ENCODE peak calls at places on chromosomes 5 and 9, in six cellular contexts. X is HepG2, D is GM12878, N is GM12891, P is K562, U is H1. E is an unnamed sample.

GRCh38 chr5:173050791-173051190 is 5.4 kb upstream of the CREBRF start:
- DNase-seq in X (no peak), D (no peak), N (no peak), P (no peak), U (no peak), E (no peak)

GRCh38 chr9:129111762-129112151 is 542 bp downstream of the PTPA start:
- DNase-seq in X (peak; percentile 25), D (no peak), N (peak; percentile 54), P (peak; percentile 63), U (no peak), E (no peak)

GRCh38 chr9:116653580-116654355 is 33.3 kb upstream of the TRIM32 start:
- DNase-seq in X (peak; percentile 25), D (no peak), N (no peak), P (no peak), U (no peak), E (no peak)

GRCh38 chr9:110582156-110582555 is 2.6 kb upstream of the SVEP1 start:
- DNase-seq in X (no peak), D (no peak), N (no peak), P (no peak), U (no peak), E (no peak)

GRCh38 chr5:143016777-143017374 is 246.7 kb downstream of the ARHGAP26 start:
- DNase-seq in X (no peak), D (no peak), N (no peak), P (peak; percentile 21), U (no peak), E (no peak)

GRCh38 chr5:38636626-38637025 is 80.2 kb upstream of the LIFR start:
- DNase-seq in X (no peak), D (no peak), N (no peak), P (no peak), U (no peak), E (no peak)

GRCh38 chr5:80343067-80343466 is 23.3 kb downstream of the SPZ1 start:
- DNase-seq in X (no peak), D (no peak), N (no peak), P (no peak), U (no peak), E (no peak)

GRCh38 chr9:36101916-36102741 is 34.4 kb upstream of the GLIPR2 start:
- DNase-seq in X (peak; percentile 57), D (no peak), N (no peak), P (no peak), U (no peak), E (no peak)

GRCh38 chr9:111566234-111566633 is 33.2 kb downstream of the PTGR1 start:
- DNase-seq in X (no peak), D (no peak), N (no peak), P (no peak), U (no peak), E (no peak)

GRCh38 chr9:121369595-121370265 is at the start of gene STOM:
- DNase-seq in X (peak; percentile 27), D (no peak), N (no peak), P (no peak), U (no peak), E (no peak)

GRCh38 chr9:87850405-87850804 is 32.3 kb upstream of the SPATA31E1 start:
- DNase-seq in X (no peak), D (no peak), N (no peak), P (no peak), U (no peak), E (no peak)

GRCh38 chr9:131715906-131716305 is 24.0 kb downstream of the RAPGEF1 start:
- DNase-seq in X (no peak), D (no peak), N (no peak), P (no peak), U (no peak), E (no peak)

GRCh38 chr9:131713016-131713415 is 26.9 kb downstream of the RAPGEF1 start:
- DNase-seq in X (no peak), D (no peak), N (no peak), P (no peak), U (no peak), E (no peak)

GRCh38 chr9:131714821-131715220 is 25.1 kb downstream of the RAPGEF1 start:
- DNase-seq in X (no peak), D (no peak), N (no peak), P (no peak), U (no peak), E (no peak)

GRCh38 chr9:131712151-131712716 is 27.6 kb downstream of the RAPGEF1 start:
- DNase-seq in X (no peak), D (no peak), N (no peak), P (no peak), U (no peak), E (no peak)

GRCh38 chr9:131714161-131714646 is 25.7 kb downstream of the RAPGEF1 start:
- DNase-seq in X (no peak), D (no peak), N (no peak), P (no peak), U (no peak), E (no peak)
- TF ChIP-seq POLR2A in X (no peak), D (no peak), N (no peak), P (no peak), U (no peak), E (no peak)

GRCh38 chr5:141876628-141877477 is 1.4 kb downstream of the PCDH1 start:
- DNase-seq in X (no peak), D (no peak), N (no peak), P (no peak), U (peak; percentile 74), E (peak; percentile 13)
- TF ChIP-seq TAF1 in X (no peak), D (no peak), N (no peak), P (no peak), U (no peak), E (no peak)

GRCh38 chr5:163504091-163504931 is 1.1 kb upstream of the MAT2B start:
- DNase-seq in X (peak; percentile 27), D (no peak), N (no peak), P (peak; percentile 39), U (no peak), E (no peak)
- TF ChIP-seq POLR2A in X (no peak), D (peak; percentile 57), N (no peak), P (no peak), U (peak; percentile 82), E (peak; percentile 28)

GRCh38 chr5:77885501-77885900 is 109.4 kb upstream of the TBCA start:
- DNase-seq in X (no peak), D (no peak), N (no peak), P (no peak), U (no peak), E (no peak)

GRCh38 chr5:77877516-77878070 is 101.5 kb upstream of the TBCA start:
- DNase-seq in X (no peak), D (no peak), N (no peak), P (no peak), U (no peak), E (no peak)

GRCh38 chr5:77876862-77877502 is 100.8 kb upstream of the TBCA start:
- DNase-seq in X (no peak), D (no peak), N (no peak), P (no peak), U (no peak), E (no peak)

GRCh38 chr5:77882670-77883257 is 106.6 kb upstream of the TBCA start:
- DNase-seq in X (no peak), D (no peak), N (no peak), P (no peak), U (no peak), E (no peak)

GRCh38 chr5:77881528-77881927 is 105.4 kb upstream of the TBCA start:
- DNase-seq in X (no peak), D (no peak), N (no peak), P (peak; percentile 14), U (no peak), E (no peak)
- TF ChIP-seq TAF1 in X (no peak), D (no peak), N (no peak), P (no peak), U (no peak), E (no peak)

GRCh38 chr9:127741831-127742434 is 6.8 kb upstream of the TOR2A start:
- DNase-seq in X (peak; percentile 37), D (no peak), N (no peak), P (peak; percentile 92), U (peak; percentile 96), E (no peak)

GRCh38 chr9:127742435-127743088 is 7.5 kb upstream of the TOR2A start:
- DNase-seq in X (no peak), D (no peak), N (no peak), P (peak; percentile 95), U (peak; percentile 96), E (no peak)

GRCh38 chr9:127735530-127736176 is 559 bp upstream of the TOR2A start:
- DNase-seq in X (no peak), D (no peak), N (no peak), P (no peak), U (no peak), E (no peak)

GRCh38 chr9:127738666-127739065 is 3.6 kb upstream of the TOR2A start:
- DNase-seq in X (no peak), D (no peak), N (no peak), P (no peak), U (no peak), E (no peak)

DNA sequence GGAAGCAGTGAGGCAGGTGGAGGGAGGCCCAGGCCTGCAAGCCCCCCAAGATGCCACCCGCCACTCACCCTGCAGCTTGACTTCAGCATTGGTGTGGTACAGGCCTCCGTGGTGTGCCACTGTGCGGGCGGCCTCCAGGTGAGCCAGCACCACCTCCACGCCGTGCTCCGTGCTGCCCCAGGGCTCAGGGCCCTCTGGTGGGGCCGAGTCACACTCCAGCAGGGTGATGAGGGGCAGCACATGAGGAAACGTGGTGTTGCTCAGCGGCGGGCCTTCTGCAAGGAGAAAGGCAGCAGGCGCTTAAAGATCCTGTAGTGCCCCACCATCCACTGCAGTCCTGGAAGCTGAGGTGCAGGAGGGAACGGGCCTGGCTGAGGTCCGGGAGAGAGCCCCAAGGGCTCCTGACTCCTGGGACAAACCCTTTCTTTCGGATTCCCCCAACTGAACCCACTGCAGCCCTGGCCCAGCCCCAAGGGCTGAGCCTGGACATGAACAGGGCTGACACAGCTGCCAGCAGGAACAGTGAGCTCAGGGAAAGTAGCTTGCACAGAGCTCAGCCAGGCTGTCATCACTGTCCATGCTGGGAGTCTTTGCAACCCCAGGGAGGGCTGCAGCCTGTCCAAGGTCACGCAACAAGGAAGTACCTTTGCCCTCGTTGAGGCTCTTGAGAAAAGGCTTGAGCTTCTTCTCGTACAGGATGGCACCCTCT is 4.7 kb upstream of the TOR2A start:
- DNase-seq in X (no peak), D (no peak), N (no peak), P (no peak), U (no peak), E (no peak)
- TF ChIP-seq POLR2A in X (no peak), D (no peak), N (no peak), P (no peak), U (no peak), E (no peak)

GRCh38 chr5:5666076-5666365 is 243.5 kb downstream of the ICE1 start:
- DNase-seq in X (no peak), D (no peak), N (no peak), P (no peak), U (no peak), E (no peak)
- TF ChIP-seq TAF1 in X (no peak), D (no peak), N (no peak), P (no peak), U (no peak), E (no peak)